ENCODE peak calls at places on chromosomes 16 and 17, in nine cellular contexts. L is mucosa of gallbladder; D is A549; V is activated CD4-positive, alpha-beta T cell treated with anti-CD3 and anti-CD28 coated beads for 48 hours; O is cardiac septum; B is activated CD8-positive, alpha-beta T cell treated with anti-CD3 and anti-CD28 coated beads, Interleukin-2, amount 10 ng/mL, durations not matched to agents 7 days and 5 days; M is transverse colon; W is CD8-positive, alpha-beta memory T cell; R is mesothelial cell of epicardium. Z is an unnamed sample.

GRCh38 chr16:11391576-11391975 is 46.3 kb downstream of the RMI2 start:
- DNase-seq in L (no peak), D (no peak), V (no peak), O (peak), B (no peak), M (peak), W (no peak), R (no peak), Z (no peak)

GRCh38 chr17:45740553-45741330 is 43.4 kb upstream of the CRHR1 start:
- DNase-seq in L (no peak), D (peak), V (peak), O (no peak), B (peak), M (no peak), W (no peak), R (no peak), Z (peak)

GRCh38 chr17:37446027-37446426 is 39.3 kb downstream of the TADA2A start:
- DNase-seq in L (no peak), D (peak), V (no peak), O (no peak), B (no peak), M (no peak), W (no peak), R (no peak), Z (no peak)

GRCh38 chr17:5344914-5345313 is 62.8 kb downstream of the RABEP1 start:
- DNase-seq in L (no peak), D (no peak), V (no peak), O (no peak), B (no peak), M (no peak), W (no peak), R (no peak), Z (no peak)

GRCh38 chr17:47733047-47733413 is at the start of gene TBX21:
- DNase-seq in L (peak), D (peak), V (peak), O (peak), B (peak), M (peak), W (peak), R (no peak), Z (no peak)

GRCh38 chr17:60154616-60155426 is 5.0 kb downstream of the CA4 start:
- DNase-seq in L (peak), D (no peak), V (no peak), O (peak), B (no peak), M (no peak), W (no peak), R (no peak), Z (no peak)

GRCh38 chr17:9842057-9842758 is 16.5 kb downstream of the GLP2R start:
- DNase-seq in L (peak), D (peak), V (no peak), O (no peak), B (no peak), M (peak), W (no peak), R (no peak), Z (no peak)

GRCh38 chr17:75077490-75078096 is 10.2 kb upstream of the SLC16A5 start:
- DNase-seq in L (peak), D (no peak), V (peak), O (peak), B (peak), M (peak), W (peak), R (no peak), Z (peak)

GRCh38 chr17:62714016-62714777 is 86.7 kb downstream of the MRC2 start:
- DNase-seq in L (no peak), D (no peak), V (no peak), O (peak), B (no peak), M (no peak), W (no peak), R (no peak), Z (no peak)

GRCh38 chr17:68734202-68734825 is 133.1 kb upstream of the FAM20A start:
- DNase-seq in L (no peak), D (no peak), V (no peak), O (no peak), B (no peak), M (no peak), W (no peak), R (no peak), Z (no peak)

GRCh38 chr16:49756971-49757743 is 98.8 kb downstream of the ZNF423 start:
- DNase-seq in L (no peak), D (no peak), V (no peak), O (no peak), B (no peak), M (no peak), W (no peak), R (no peak), Z (no peak)

GRCh38 chr17:1787301-1787902 is 25.5 kb downstream of the SERPINF1 start:
- DNase-seq in L (peak), D (peak), V (no peak), O (peak), B (no peak), M (peak), W (no peak), R (no peak), Z (peak)